ENCODE peak calls at places on chromosome 11, in eight cellular contexts. J is T1000; S is effector memory CD8-positive, alpha-beta T cell; X is RPMI7951; I is SK-MEL-5; O is NCI-H460; Z is tibial nerve; U is naive B cell. R is an unnamed sample.

GRCh38 chr11:4022669-4023068 is 71.9 kb upstream of the RRM1 start:
- DNase-seq in J (no peak), I (no peak), S (no peak), X (no peak), O (no peak), U (no peak), Z (no peak), R (no peak)

GRCh38 chr11:115458877-115459276 is 45.3 kb downstream of the CADM1 start:
- DNase-seq in I (peak; percentile 86), J (no peak), X (peak; percentile 47), O (no peak), Z (no peak), S (no peak), U (no peak), R (no peak)

GRCh38 chr11:30016588-30017363 is at the start of gene KCNA4:
- DNase-seq in U (no peak), I (peak; percentile 6), S (no peak), O (no peak), X (no peak), J (peak; percentile 21), Z (no peak), R (peak; percentile 81)

GRCh38 chr11:10641314-10642206 is 52.0 kb downstream of the IRAG1 start:
- DNase-seq in S (no peak), U (peak; percentile 75), Z (no peak), I (no peak), X (no peak), O (no peak), J (no peak), R (no peak)

GRCh38 chr11:115924744-115925567 is 420.7 kb upstream of the CADM1 start:
- DNase-seq in X (peak; percentile 82), I (no peak), O (no peak), J (peak; percentile 46), S (no peak), U (no peak), Z (no peak), R (no peak)

GRCh38 chr11:23976776-23977380 is 520.0 kb upstream of the LUZP2 start:
- DNase-seq in J (no peak), Z (no peak), O (no peak), S (no peak), X (no peak), I (no peak), U (no peak), R (no peak)

GRCh38 chr11:79129702-79130101 is 311.1 kb downstream of the TENM4 start:
- DNase-seq in O (no peak), J (no peak), Z (no peak), U (no peak), X (peak; percentile 54), S (no peak), I (no peak), R (no peak)

GRCh38 chr11:71065794-71066193 is 186.6 kb downstream of the SHANK2 start:
- DNase-seq in O (no peak), U (no peak), Z (no peak), I (no peak), J (peak; percentile 65), X (no peak), S (no peak), R (no peak)

GRCh38 chr11:20511982-20512381 is 87.4 kb upstream of the SLC6A5 start:
- DNase-seq in J (no peak), X (no peak), U (no peak), Z (no peak), S (no peak), O (no peak), I (no peak), R (no peak)

GRCh38 chr11:40597546-40598113 is 861.8 kb downstream of the LRRC4C start:
- DNase-seq in I (no peak), O (no peak), J (no peak), X (no peak), Z (no peak), S (no peak), U (no peak), R (no peak)

GRCh38 chr11:3203221-3204043 is 15.2 kb downstream of the MRGPRG start:
- DNase-seq in O (no peak), U (no peak), I (no peak), Z (no peak), X (peak; percentile 20), J (no peak), S (no peak), R (no peak)